ENCODE peak calls at places on chromosomes 4 and X, in four cellular contexts. F is GM06990, T is GM10248, X is tibial artery. K is an unnamed sample.

GRCh38 chr4:165788686-165789463 is 84.2 kb upstream of the TLL1 start:
- DNase-seq in F (no peak), X (no peak), T (no peak), K (no peak)

GRCh38 chrX:1249101-1249887 is 19.3 kb upstream of the CSF2RA start:
- DNase-seq in T (peak; percentile 23), F (peak; percentile 48), X (peak; percentile 57), K (peak; percentile 69)

GRCh38 chrX:9682861-9683260 is 82.8 kb downstream of the GPR143 start:
- DNase-seq in F (no peak), X (no peak), T (no peak), K (no peak)

GRCh38 chr4:116531870-116532269 is 553.5 kb downstream of the TRAM1L1 start:
- DNase-seq in F (no peak), T (no peak), X (no peak), K (peak; percentile 1)

GRCh38 chr4:47830263-47831025 is 7.4 kb downstream of the CORIN start:
- DNase-seq in X (no peak), F (no peak), T (no peak), K (no peak)

GRCh38 chr4:53490965-53491622 is 100.2 kb downstream of the LNX1 start:
- DNase-seq in F (no peak), X (peak; percentile 69), T (peak; percentile 24), K (no peak)

GRCh38 chr4:19806865-19807264 is 444.8 kb upstream of the SLIT2 start:
- DNase-seq in X (no peak), T (no peak), F (no peak), K (no peak)

GRCh38 chr4:2771264-2771663 is 15.1 kb upstream of the TNIP2 start:
- DNase-seq in X (no peak), T (no peak), F (no peak), K (no peak)

DNA sequence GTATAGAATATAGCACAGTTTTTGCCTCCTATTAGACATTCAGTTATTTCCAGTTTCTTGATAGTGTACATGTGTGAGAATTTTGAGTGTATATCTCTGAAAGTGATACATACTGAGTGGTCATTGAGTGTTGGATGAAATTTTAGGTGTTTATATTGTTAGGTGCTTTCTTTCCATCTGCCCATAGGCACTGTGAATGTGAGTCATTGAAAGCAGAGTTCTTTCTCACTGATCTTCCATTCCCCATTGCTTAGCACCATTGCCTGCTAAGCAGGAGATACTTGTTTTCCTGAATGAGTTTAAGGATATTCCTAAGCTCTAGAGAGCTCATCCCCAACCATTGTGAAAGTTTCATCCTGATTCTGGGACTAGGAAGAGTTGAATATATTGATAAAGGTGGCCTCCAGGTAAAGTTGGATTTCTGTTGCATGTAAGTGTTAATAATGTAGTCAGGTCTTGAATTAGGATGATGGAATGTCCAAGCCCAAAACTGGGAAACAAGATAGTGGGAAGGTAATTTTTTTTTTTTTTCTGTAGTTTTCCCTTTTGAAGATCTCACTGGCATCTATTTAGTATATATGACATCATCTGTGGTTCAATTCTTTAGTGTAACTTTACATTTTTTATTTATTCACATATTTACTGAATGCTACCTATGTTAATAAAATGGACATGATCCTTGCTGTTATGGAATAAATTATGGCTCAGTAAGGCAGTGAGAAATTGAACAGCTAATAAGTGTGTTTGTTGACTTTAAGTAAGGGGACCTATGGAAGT is 22.1 kb downstream of the UBE2K start:
- DNase-seq in X (no peak), F (no peak), T (no peak), K (no peak)
- TF ChIP-seq CTCF in X (no peak), F (no peak), T (no peak), K (no peak)

DNA sequence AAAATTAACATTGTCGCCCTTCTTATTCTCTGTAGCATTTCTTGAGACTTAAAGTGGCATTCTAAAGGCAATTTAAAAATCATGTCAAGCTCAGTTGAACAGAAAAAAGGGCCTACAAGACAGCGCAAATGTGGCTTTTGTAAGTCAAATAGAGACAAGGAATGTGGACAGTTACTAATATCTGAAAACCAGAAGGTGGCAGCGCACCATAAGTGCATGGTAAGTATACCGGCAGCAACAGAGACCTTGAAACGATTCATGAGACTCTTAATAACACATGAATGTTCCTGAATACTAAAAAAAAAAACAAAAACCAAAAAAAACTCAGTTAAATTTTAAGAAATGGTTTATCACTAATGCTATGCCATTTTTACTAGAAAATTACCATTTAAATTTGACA is 82.4 kb upstream of the HPRT1 start:
- DNase-seq in X (no peak), F (no peak), T (no peak), K (peak; percentile 52)
- TF ChIP-seq CTCF in X (no peak), F (no peak), T (peak; percentile 22), K (no peak)

DNA sequence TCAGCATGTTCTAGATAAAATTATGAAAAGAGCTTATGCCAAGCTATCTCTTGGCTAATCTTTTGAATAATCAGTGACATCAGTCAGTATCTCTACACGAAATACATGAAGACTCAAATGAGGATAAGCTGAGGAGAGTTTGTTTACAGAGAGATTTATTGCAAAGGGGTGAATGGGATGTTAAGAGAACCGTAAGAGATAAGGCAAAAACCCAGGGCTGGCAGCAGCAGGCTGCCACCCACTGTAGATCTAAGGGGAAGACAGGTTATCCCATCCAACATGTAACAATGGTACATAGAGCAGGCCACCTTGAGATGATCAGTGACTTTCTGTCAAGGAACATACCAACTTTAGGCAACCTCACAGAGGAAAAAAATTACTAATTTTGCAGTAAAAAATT is 432.1 kb upstream of the NR3C2 start:
- DNase-seq in X (no peak), F (no peak), T (no peak), K (no peak)
- TF ChIP-seq CTCF in X (no peak), F (no peak), T (no peak), K (no peak)

GRCh38 chr4:8282134-8282641 is 12.6 kb downstream of the HTRA3 start:
- DNase-seq in F (no peak), X (no peak), T (no peak), K (no peak)
- TF ChIP-seq CTCF in F (no peak), X (no peak), T (no peak), K (no peak)

GRCh38 chrX:136574548-136574947 is 42.5 kb downstream of the VGLL1 start:
- DNase-seq in T (no peak), X (no peak), F (no peak), K (no peak)

GRCh38 chrX:136577562-136577961 is 45.5 kb downstream of the VGLL1 start:
- DNase-seq in F (no peak), T (peak; percentile 40), X (peak; percentile 28), K (peak; percentile 83)

DNA sequence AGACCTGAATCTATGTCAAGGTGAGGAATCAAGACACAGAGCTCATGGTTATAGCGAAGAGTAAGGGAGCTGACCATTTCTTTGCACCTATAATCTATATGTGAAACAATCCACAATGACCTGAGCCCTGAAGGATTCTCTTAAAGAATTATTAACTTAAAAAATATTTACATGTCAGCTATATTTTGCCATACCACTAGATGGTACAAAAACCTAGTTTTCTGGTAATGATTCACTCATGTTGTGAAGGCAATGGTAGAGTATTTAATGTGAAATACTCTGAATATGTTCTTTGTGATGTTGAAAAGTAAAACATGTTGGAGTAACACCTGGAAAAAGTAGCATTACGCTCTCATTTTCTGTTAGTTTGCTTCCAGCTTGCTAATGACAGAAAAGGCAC is 40.0 kb downstream of the VGLL1 start:
- DNase-seq in T (no peak), F (no peak), X (no peak), K (no peak)
- TF ChIP-seq CTCF in T (peak; percentile 7), F (peak; percentile 20), X (no peak), K (peak; percentile 22)

GRCh38 chr4:113950207-113950606 is 29.2 kb downstream of the ARSJ start:
- DNase-seq in X (no peak), F (no peak), T (no peak), K (no peak)
- TF ChIP-seq CTCF in X (no peak), F (no peak), T (no peak), K (no peak)

DNA sequence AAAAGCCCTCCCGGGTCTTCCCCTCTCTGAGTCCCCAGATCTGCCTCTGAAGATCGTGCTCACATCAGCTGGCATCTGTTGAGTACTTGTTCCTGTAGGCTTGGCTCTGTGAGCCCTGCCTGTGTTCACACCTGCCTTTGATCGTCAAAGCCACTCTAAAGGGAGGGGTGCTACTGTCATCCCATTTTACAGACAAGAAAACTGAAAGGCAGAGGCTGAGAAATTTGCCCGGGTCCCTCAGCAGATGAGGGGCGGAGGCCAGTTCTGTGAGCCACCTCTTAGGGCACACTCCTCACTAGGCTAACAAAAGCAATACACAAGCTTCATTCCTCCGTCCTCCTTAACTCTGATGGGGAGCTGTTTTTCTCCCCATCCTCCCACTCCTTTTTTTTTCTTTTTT is 655 bp downstream of the CYTL1 start:
- DNase-seq in F (no peak), X (no peak), T (no peak), K (no peak)
- TF ChIP-seq CTCF in F (no peak), X (no peak), T (no peak), K (no peak)

GRCh38 chr4:119489305-119489704 is 139.3 kb downstream of the PDE5A start:
- DNase-seq in X (no peak), T (no peak), F (no peak), K (no peak)

GRCh38 chr4:119498520-119498919 is 130.1 kb downstream of the PDE5A start:
- DNase-seq in T (no peak), X (peak; percentile 62), F (no peak), K (no peak)

GRCh38 chr4:119490335-119490734 is 138.3 kb downstream of the PDE5A start:
- DNase-seq in F (no peak), X (no peak), T (no peak), K (no peak)

GRCh38 chr4:119493419-119493818 is 135.2 kb downstream of the PDE5A start:
- DNase-seq in T (no peak), F (no peak), X (no peak), K (no peak)
- TF ChIP-seq CTCF in T (no peak), F (peak; percentile 10), X (no peak), K (no peak)

K was measured in activated CD8-positive, alpha-beta T cell treated with anti-CD3 and anti-CD28 coated beads for 36 hours.